ENCODE peak calls at places on chromosome 20, in seven cellular contexts. One of them, this sample, is unnamed.

GRCh38 chr20:46401478-46401860 is 4.9 kb downstream of the ELMO2 start:
- DNase-seq in GM12878: peak; percentile 40
- DNase-seq in HCT116: no peak
- DNase-seq in SK-N-SH: no peak
- DNase-seq in A549: no peak
- DNase-seq in K562: no peak
- DNase-seq in HepG2: no peak
- DNase-seq in this sample: no peak

GRCh38 chr20:19683822-19684221 is 74.2 kb upstream of the RIN2 start:
- DNase-seq in GM12878: no peak
- DNase-seq in HCT116: no peak
- DNase-seq in SK-N-SH: no peak
- DNase-seq in A549: no peak
- DNase-seq in K562: no peak
- DNase-seq in HepG2: no peak
- DNase-seq in this sample: no peak

GRCh38 chr20:37490670-37491350 is 30.2 kb upstream of the NNAT start:
- DNase-seq in GM12878: no peak
- DNase-seq in HCT116: no peak
- DNase-seq in SK-N-SH: no peak
- DNase-seq in A549: no peak
- DNase-seq in K562: no peak
- DNase-seq in HepG2: no peak
- DNase-seq in this sample: no peak

GRCh38 chr20:46894971-46895905 is 595 bp downstream of the EYA2 start:
- DNase-seq in GM12878: no peak
- DNase-seq in HCT116: no peak
- DNase-seq in SK-N-SH: no peak
- DNase-seq in A549: no peak
- DNase-seq in K562: no peak
- DNase-seq in HepG2: no peak
- DNase-seq in this sample: peak; percentile 67

GRCh38 chr20:17843246-17844132 is 125.1 kb downstream of the SNX5 start:
- DNase-seq in GM12878: no peak
- DNase-seq in HCT116: peak; percentile 88
- DNase-seq in SK-N-SH: no peak
- DNase-seq in A549: no peak
- DNase-seq in K562: no peak
- DNase-seq in HepG2: no peak
- DNase-seq in this sample: no peak

GRCh38 chr20:7772376-7772775 is 167.9 kb downstream of the HAO1 start:
- DNase-seq in GM12878: no peak
- DNase-seq in HCT116: no peak
- DNase-seq in SK-N-SH: no peak
- DNase-seq in A549: no peak
- DNase-seq in K562: no peak
- DNase-seq in HepG2: no peak
- DNase-seq in this sample: no peak

GRCh38 chr20:4883546-4883945 is 117.8 kb downstream of the SLC23A2 start:
- DNase-seq in GM12878: no peak
- DNase-seq in HCT116: no peak
- DNase-seq in SK-N-SH: no peak
- DNase-seq in A549: no peak
- DNase-seq in K562: no peak
- DNase-seq in HepG2: no peak
- DNase-seq in this sample: no peak

GRCh38 chr20:33772439-33772838 is 38.7 kb upstream of the CHMP4B start:
- DNase-seq in GM12878: no peak
- DNase-seq in HCT116: no peak
- DNase-seq in SK-N-SH: no peak
- DNase-seq in A549: no peak
- DNase-seq in K562: no peak
- DNase-seq in HepG2: no peak
- DNase-seq in this sample: no peak

GRCh38 chr20:9225879-9226278 is 157.0 kb downstream of the PLCB4 start:
- DNase-seq in GM12878: no peak
- DNase-seq in HCT116: no peak
- DNase-seq in SK-N-SH: no peak
- DNase-seq in A549: no peak
- DNase-seq in K562: peak; percentile 8
- DNase-seq in HepG2: no peak
- DNase-seq in this sample: no peak

GRCh38 chr20:59184880-59185447 is 21.3 kb downstream of the ZNF831 start:
- DNase-seq in GM12878: no peak
- DNase-seq in HCT116: no peak
- DNase-seq in SK-N-SH: no peak
- DNase-seq in A549: no peak
- DNase-seq in K562: no peak
- DNase-seq in HepG2: no peak
- DNase-seq in this sample: no peak

GRCh38 chr20:50655325-50655880 is 35.9 kb downstream of the RIPOR3 start:
- DNase-seq in GM12878: no peak
- DNase-seq in HCT116: no peak
- DNase-seq in SK-N-SH: peak; percentile 64
- DNase-seq in A549: no peak
- DNase-seq in K562: no peak
- DNase-seq in HepG2: no peak
- DNase-seq in this sample: no peak

GRCh38 chr20:50484271-50484976 is 25.8 kb upstream of the PTPN1 start:
- DNase-seq in GM12878: no peak
- DNase-seq in HCT116: no peak
- DNase-seq in SK-N-SH: no peak
- DNase-seq in A549: no peak
- DNase-seq in K562: no peak
- DNase-seq in HepG2: no peak
- DNase-seq in this sample: no peak

GRCh38 chr20:24878657-24879056 is 70.4 kb upstream of the CST7 start:
- DNase-seq in GM12878: no peak
- DNase-seq in HCT116: no peak
- DNase-seq in SK-N-SH: no peak
- DNase-seq in A549: no peak
- DNase-seq in K562: no peak
- DNase-seq in HepG2: no peak
- DNase-seq in this sample: no peak

GRCh38 chr20:59400666-59401065 is 100.3 kb downstream of the EDN3 start:
- DNase-seq in GM12878: no peak
- DNase-seq in HCT116: no peak
- DNase-seq in SK-N-SH: no peak
- DNase-seq in A549: no peak
- DNase-seq in K562: no peak
- DNase-seq in HepG2: no peak
- DNase-seq in this sample: no peak

GRCh38 chr20:61879694-61880093 is 186.0 kb downstream of the TAF4 start:
- DNase-seq in GM12878: no peak
- DNase-seq in HCT116: no peak
- DNase-seq in SK-N-SH: no peak
- DNase-seq in A549: no peak
- DNase-seq in K562: no peak
- DNase-seq in HepG2: no peak
- DNase-seq in this sample: no peak

GRCh38 chr20:16011519-16011918 is 561.7 kb downstream of the KIF16B start:
- DNase-seq in GM12878: no peak
- DNase-seq in HCT116: no peak
- DNase-seq in SK-N-SH: no peak
- DNase-seq in A549: no peak
- DNase-seq in K562: no peak
- DNase-seq in HepG2: no peak
- DNase-seq in this sample: no peak

GRCh38 chr20:23160536-23161243 is 74.6 kb upstream of the CD93 start:
- DNase-seq in GM12878: no peak
- DNase-seq in HCT116: no peak
- DNase-seq in SK-N-SH: no peak
- DNase-seq in A549: no peak
- DNase-seq in K562: peak; percentile 24
- DNase-seq in HepG2: no peak
- DNase-seq in this sample: peak; percentile 59

GRCh38 chr20:24995741-24996448 is 3.3 kb upstream of the APMAP start:
- DNase-seq in GM12878: no peak
- DNase-seq in HCT116: no peak
- DNase-seq in SK-N-SH: no peak
- DNase-seq in A549: no peak
- DNase-seq in K562: no peak
- DNase-seq in HepG2: no peak
- DNase-seq in this sample: no peak

GRCh38 chr20:52200870-52201269 is 9.3 kb upstream of the ZFP64 start:
- DNase-seq in GM12878: no peak
- DNase-seq in HCT116: no peak
- DNase-seq in SK-N-SH: no peak
- DNase-seq in A549: no peak
- DNase-seq in K562: no peak
- DNase-seq in HepG2: no peak
- DNase-seq in this sample: no peak

GRCh38 chr20:45055056-45055455 is 45.9 kb downstream of the KCNS1 start:
- DNase-seq in GM12878: peak; percentile 40
- DNase-seq in HCT116: no peak
- DNase-seq in SK-N-SH: no peak
- DNase-seq in A549: no peak
- DNase-seq in K562: no peak
- DNase-seq in HepG2: no peak
- DNase-seq in this sample: no peak

GRCh38 chr20:33337531-33338165 is 54.6 kb downstream of the BPIFB1 start:
- DNase-seq in GM12878: peak; percentile 50
- DNase-seq in HCT116: no peak
- DNase-seq in SK-N-SH: no peak
- DNase-seq in A549: no peak
- DNase-seq in K562: no peak
- DNase-seq in HepG2: no peak
- DNase-seq in this sample: no peak

GRCh38 chr20:50305636-50306477 is 115.2 kb downstream of the CEBPB start:
- DNase-seq in GM12878: no peak
- DNase-seq in HCT116: no peak
- DNase-seq in SK-N-SH: peak; percentile 18
- DNase-seq in A549: peak; percentile 49
- DNase-seq in K562: no peak
- DNase-seq in HepG2: peak; percentile 98
- DNase-seq in this sample: no peak

GRCh38 chr20:62441986-62442539 is 14.7 kb upstream of the RBBP8NL start:
- DNase-seq in GM12878: no peak
- DNase-seq in HCT116: no peak
- DNase-seq in SK-N-SH: no peak
- DNase-seq in A549: no peak
- DNase-seq in K562: no peak
- DNase-seq in HepG2: no peak
- DNase-seq in this sample: no peak

GRCh38 chr20:31717478-31717946 is 5.2 kb downstream of the BCL2L1 start:
- DNase-seq in GM12878: peak; percentile 68
- DNase-seq in HCT116: no peak
- DNase-seq in SK-N-SH: no peak
- DNase-seq in A549: no peak
- DNase-seq in K562: no peak
- DNase-seq in HepG2: no peak
- DNase-seq in this sample: no peak
- H3K4me2 ChIP-seq in GM12878: peak overlapping the region; percentile 93
- H3K4me2 ChIP-seq in HCT116: peak overlapping the region; percentile 80
- H3K4me2 ChIP-seq in SK-N-SH: peak overlapping the region; percentile 97
- H3K4me2 ChIP-seq in A549: peak overlapping the region; percentile 80
- H3K4me2 ChIP-seq in K562: peak overlapping the region; percentile 87
- H3K4me2 ChIP-seq in HepG2: peak overlapping the region; percentile 83
- H3K4me2 ChIP-seq in this sample: peak overlapping the region; percentile 30

GRCh38 chr20:57810511-57811372 is 100.9 kb upstream of the PMEPA1 start:
- DNase-seq in GM12878: no peak
- DNase-seq in HCT116: no peak
- DNase-seq in SK-N-SH: no peak
- DNase-seq in A549: no peak
- DNase-seq in K562: no peak
- DNase-seq in HepG2: peak; percentile 32
- DNase-seq in this sample: peak; percentile 11
- TF ChIP-seq REST in GM12878: no peak
- TF ChIP-seq REST in HCT116: no peak
- TF ChIP-seq REST in SK-N-SH: no peak
- TF ChIP-seq REST in A549: no peak
- TF ChIP-seq REST in K562: no peak
- TF ChIP-seq REST in HepG2: no peak
- TF ChIP-seq REST in this sample: no peak

GRCh38 chr20:35731862-35732643 is 10.0 kb downstream of the RBM39 start:
- DNase-seq in GM12878: no peak
- DNase-seq in HCT116: no peak
- DNase-seq in SK-N-SH: no peak
- DNase-seq in A549: no peak
- DNase-seq in K562: no peak
- DNase-seq in HepG2: no peak
- DNase-seq in this sample: no peak
- H3K4me2 ChIP-seq in GM12878: no peak overlapping the region
- H3K4me2 ChIP-seq in HCT116: no peak overlapping the region
- H3K4me2 ChIP-seq in SK-N-SH: no peak overlapping the region
- H3K4me2 ChIP-seq in A549: peak overlapping the region; percentile 27
- H3K4me2 ChIP-seq in K562: no peak overlapping the region
- H3K4me2 ChIP-seq in HepG2: peak overlapping the region; percentile 5
- H3K4me2 ChIP-seq in this sample: no peak overlapping the region

DNA sequence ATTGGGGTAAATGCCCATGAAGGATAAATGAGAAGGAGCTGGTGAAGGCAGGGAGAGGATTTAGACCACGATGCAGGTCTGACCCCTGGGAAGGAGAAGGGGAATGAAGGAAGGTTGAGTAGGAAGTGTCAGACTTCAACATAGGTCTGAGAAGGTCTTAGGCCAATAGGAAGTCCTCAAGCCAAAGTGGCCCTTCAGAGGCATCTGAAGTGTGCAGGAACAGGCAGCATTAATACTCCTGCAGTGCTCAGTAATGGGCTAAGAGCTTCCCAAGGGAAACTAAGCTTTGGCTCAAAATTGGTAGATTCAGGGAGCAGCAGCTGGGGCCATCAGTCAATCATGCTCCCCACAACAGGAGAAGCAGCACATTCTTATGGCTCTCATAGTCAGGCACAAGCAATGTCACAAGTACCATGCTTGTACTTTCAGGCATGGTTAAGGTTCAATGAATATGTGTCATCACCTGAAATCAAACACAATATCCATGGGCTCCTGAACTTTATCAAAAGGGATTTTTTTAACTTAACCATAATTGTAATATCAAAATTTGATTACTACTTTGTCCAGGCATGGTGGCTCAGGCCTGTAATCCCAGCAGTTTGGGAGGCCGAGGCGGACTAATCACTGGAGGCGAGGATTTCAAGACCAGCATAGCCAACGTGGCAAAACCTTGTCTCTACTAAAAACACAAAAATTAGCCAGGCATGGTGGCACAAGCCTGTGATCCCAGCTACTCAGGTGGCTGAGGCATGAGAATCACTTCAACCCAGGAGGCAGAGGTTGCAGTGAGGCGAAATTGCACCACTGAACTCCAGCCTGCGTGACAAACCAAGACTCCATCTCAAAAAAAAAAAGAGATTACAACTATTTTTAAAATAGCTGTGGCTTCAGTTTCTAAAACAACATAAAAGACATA is 9.9 kb downstream of the RALGAPA2 start:
- DNase-seq in GM12878: no peak
- DNase-seq in HCT116: no peak
- DNase-seq in SK-N-SH: no peak
- DNase-seq in A549: no peak
- DNase-seq in K562: no peak
- DNase-seq in HepG2: no peak
- DNase-seq in this sample: no peak
- TF ChIP-seq REST in GM12878: no peak
- TF ChIP-seq REST in HCT116: no peak
- TF ChIP-seq REST in SK-N-SH: no peak
- TF ChIP-seq REST in A549: no peak
- TF ChIP-seq REST in K562: no peak
- TF ChIP-seq REST in HepG2: no peak
- TF ChIP-seq REST in this sample: no peak

GRCh38 chr20:13279171-13279570 is 58.1 kb downstream of the ISM1 start:
- DNase-seq in GM12878: no peak
- DNase-seq in HCT116: no peak
- DNase-seq in SK-N-SH: no peak
- DNase-seq in A549: no peak
- DNase-seq in K562: no peak
- DNase-seq in HepG2: no peak
- DNase-seq in this sample: no peak
- H3K4me2 ChIP-seq in GM12878: no peak overlapping the region
- H3K4me2 ChIP-seq in HCT116: no peak overlapping the region
- H3K4me2 ChIP-seq in SK-N-SH: no peak overlapping the region
- H3K4me2 ChIP-seq in A549: no peak overlapping the region
- H3K4me2 ChIP-seq in K562: no peak overlapping the region
- H3K4me2 ChIP-seq in HepG2: no peak overlapping the region
- H3K4me2 ChIP-seq in this sample: no peak overlapping the region